ENCODE peak calls at places on chromosomes 16 and 17, in eight cellular contexts. One of them, this sample, is unnamed.

GRCh38 chr17:50428831-50429424 is 2.9 kb downstream of the ACSF2 start:
- DNase-seq in colonic mucosa: no peak
- DNase-seq in mesendoderm: no peak
- DNase-seq in IMR-90: no peak
- DNase-seq in breast epithelium: peak; percentile 92
- DNase-seq in esophagus muscularis mucosa: no peak
- DNase-seq in AG04450: no peak
- DNase-seq in heart right ventricle: no peak
- DNase-seq in this sample: no peak

GRCh38 chr17:73203788-73204479 is 11.1 kb downstream of the COG1 start:
- DNase-seq in IMR-90: no peak
- DNase-seq in breast epithelium: peak; percentile 2
- DNase-seq in esophagus muscularis mucosa: no peak
- DNase-seq in AG04450: no peak
- DNase-seq in mesendoderm: no peak
- DNase-seq in heart right ventricle: no peak
- DNase-seq in colonic mucosa: no peak
- DNase-seq in this sample: no peak

GRCh38 chr16:2194852-2195315 is 1.5 kb downstream of the CASKIN1 start:
- DNase-seq in breast epithelium: peak; percentile 56
- DNase-seq in colonic mucosa: peak; percentile 59
- DNase-seq in AG04450: no peak
- DNase-seq in mesendoderm: peak; percentile 87
- DNase-seq in IMR-90: peak; percentile 39
- DNase-seq in heart right ventricle: no peak
- DNase-seq in esophagus muscularis mucosa: no peak
- DNase-seq in this sample: no peak

GRCh38 chr17:37116802-37117201 is 168.0 kb downstream of the AATF start:
- DNase-seq in colonic mucosa: no peak
- DNase-seq in AG04450: no peak
- DNase-seq in heart right ventricle: no peak
- DNase-seq in breast epithelium: no peak
- DNase-seq in IMR-90: no peak
- DNase-seq in esophagus muscularis mucosa: no peak
- DNase-seq in mesendoderm: no peak
- DNase-seq in this sample: no peak

GRCh38 chr17:65902831-65903549 is 288.9 kb downstream of the CEP112 start:
- DNase-seq in IMR-90: no peak
- DNase-seq in mesendoderm: peak; percentile 5
- DNase-seq in AG04450: no peak
- DNase-seq in esophagus muscularis mucosa: no peak
- DNase-seq in breast epithelium: no peak
- DNase-seq in colonic mucosa: no peak
- DNase-seq in heart right ventricle: no peak
- DNase-seq in this sample: no peak

GRCh38 chr16:1152123-1152638 is 725 bp upstream of the CACNA1H start:
- DNase-seq in mesendoderm: peak; percentile 31
- DNase-seq in AG04450: no peak
- DNase-seq in IMR-90: no peak
- DNase-seq in colonic mucosa: no peak
- DNase-seq in esophagus muscularis mucosa: no peak
- DNase-seq in heart right ventricle: no peak
- DNase-seq in breast epithelium: no peak
- DNase-seq in this sample: no peak

GRCh38 chr17:48024149-48025039 is 13.2 kb downstream of the COPZ2 start:
- DNase-seq in breast epithelium: peak; percentile 46
- DNase-seq in heart right ventricle: peak; percentile 42
- DNase-seq in IMR-90: no peak
- DNase-seq in colonic mucosa: peak; percentile 84
- DNase-seq in mesendoderm: peak; percentile 76
- DNase-seq in esophagus muscularis mucosa: no peak
- DNase-seq in AG04450: no peak
- DNase-seq in this sample: no peak

GRCh38 chr16:17227278-17227677 is 243.5 kb downstream of the XYLT1 start:
- DNase-seq in esophagus muscularis mucosa: no peak
- DNase-seq in AG04450: no peak
- DNase-seq in IMR-90: no peak
- DNase-seq in colonic mucosa: no peak
- DNase-seq in heart right ventricle: no peak
- DNase-seq in mesendoderm: peak; percentile 78
- DNase-seq in breast epithelium: no peak
- DNase-seq in this sample: no peak

GRCh38 chr16:51773491-51773890 is 622.4 kb upstream of the SALL1 start:
- DNase-seq in esophagus muscularis mucosa: peak; percentile 72
- DNase-seq in breast epithelium: no peak
- DNase-seq in IMR-90: no peak
- DNase-seq in heart right ventricle: no peak
- DNase-seq in mesendoderm: peak; percentile 23
- DNase-seq in AG04450: no peak
- DNase-seq in colonic mucosa: no peak
- DNase-seq in this sample: no peak

GRCh38 chr17:60817187-60817586 is 139.5 kb downstream of the BCAS3 start:
- DNase-seq in mesendoderm: no peak
- DNase-seq in heart right ventricle: no peak
- DNase-seq in AG04450: peak; percentile 61
- DNase-seq in breast epithelium: no peak
- DNase-seq in colonic mucosa: no peak
- DNase-seq in esophagus muscularis mucosa: no peak
- DNase-seq in IMR-90: peak; percentile 94
- DNase-seq in this sample: no peak

GRCh38 chr17:7138800-7139381 is 24.3 kb upstream of the ASGR2 start:
- DNase-seq in breast epithelium: no peak
- DNase-seq in AG04450: no peak
- DNase-seq in IMR-90: no peak
- DNase-seq in esophagus muscularis mucosa: no peak
- DNase-seq in heart right ventricle: no peak
- DNase-seq in mesendoderm: no peak
- DNase-seq in colonic mucosa: no peak
- DNase-seq in this sample: no peak

GRCh38 chr16:26701243-26701886 is 365.4 kb upstream of the C16orf82 start:
- DNase-seq in IMR-90: no peak
- DNase-seq in mesendoderm: no peak
- DNase-seq in AG04450: no peak
- DNase-seq in heart right ventricle: no peak
- DNase-seq in colonic mucosa: no peak
- DNase-seq in esophagus muscularis mucosa: no peak
- DNase-seq in breast epithelium: no peak
- DNase-seq in this sample: no peak

GRCh38 chr17:57889892-57890856 is 40.3 kb upstream of the MRPS23 start:
- DNase-seq in esophagus muscularis mucosa: no peak
- DNase-seq in AG04450: no peak
- DNase-seq in colonic mucosa: peak; percentile 65
- DNase-seq in breast epithelium: peak; percentile 92
- DNase-seq in mesendoderm: no peak
- DNase-seq in heart right ventricle: peak; percentile 91
- DNase-seq in IMR-90: peak; percentile 86
- DNase-seq in this sample: no peak

GRCh38 chr16:85461814-85462404 is 151.2 kb upstream of the GSE1 start:
- DNase-seq in mesendoderm: peak; percentile 91
- DNase-seq in heart right ventricle: peak; percentile 33
- DNase-seq in colonic mucosa: peak; percentile 34
- DNase-seq in AG04450: peak; percentile 10
- DNase-seq in IMR-90: peak; percentile 50
- DNase-seq in breast epithelium: no peak
- DNase-seq in esophagus muscularis mucosa: no peak
- DNase-seq in this sample: no peak
- H3K27me3 ChIP-seq in mesendoderm: peaks cover 2% of the 10 kb centered on the region
- H3K27me3 ChIP-seq in heart right ventricle: peaks cover 7% of the 10 kb centered on the region
- H3K27me3 ChIP-seq in colonic mucosa: peaks cover 27% of the 10 kb centered on the region
- H3K27me3 ChIP-seq in AG04450: no peaks in the 10 kb centered on the region
- H3K27me3 ChIP-seq in IMR-90: no peaks in the 10 kb centered on the region
- H3K27me3 ChIP-seq in breast epithelium: no peaks in the 10 kb centered on the region
- H3K27me3 ChIP-seq in esophagus muscularis mucosa: no peaks in the 10 kb centered on the region
- H3K27me3 ChIP-seq in this sample: no peaks in the 10 kb centered on the region

GRCh38 chr17:18967806-18968744 is 16.1 kb downstream of the SLC5A10 start:
- DNase-seq in heart right ventricle: no peak
- DNase-seq in esophagus muscularis mucosa: no peak
- DNase-seq in AG04450: no peak
- DNase-seq in colonic mucosa: peak; percentile 62
- DNase-seq in IMR-90: no peak
- DNase-seq in mesendoderm: peak; percentile 65
- DNase-seq in breast epithelium: peak; percentile 32
- DNase-seq in this sample: no peak
- H3K27ac ChIP-seq in heart right ventricle: no peak overlapping the region
- H3K27ac ChIP-seq in esophagus muscularis mucosa: no peak overlapping the region
- H3K27ac ChIP-seq in AG04450: no peak overlapping the region
- H3K27ac ChIP-seq in colonic mucosa: no peak overlapping the region
- H3K27ac ChIP-seq in IMR-90: no peak overlapping the region
- H3K27ac ChIP-seq in mesendoderm: no peak overlapping the region
- H3K27ac ChIP-seq in breast epithelium: peak overlapping the region; percentile 40
- H3K27ac ChIP-seq in this sample: no peak overlapping the region

GRCh38 chr17:4950757-4951204 is at the start of gene ENO3:
- DNase-seq in breast epithelium: no peak
- DNase-seq in mesendoderm: peak; percentile 35
- DNase-seq in heart right ventricle: peak; percentile 64
- DNase-seq in IMR-90: no peak
- DNase-seq in AG04450: no peak
- DNase-seq in colonic mucosa: peak; percentile 48
- DNase-seq in esophagus muscularis mucosa: no peak
- DNase-seq in this sample: no peak
- H3K4me3 ChIP-seq in breast epithelium: peak within 1 kb of the TSS; percentile 100
- H3K4me3 ChIP-seq in mesendoderm: peak within 1 kb of the TSS; percentile 72
- H3K4me3 ChIP-seq in heart right ventricle: no peak within 1 kb of the TSS
- H3K4me3 ChIP-seq in IMR-90: peak within 1 kb of the TSS; percentile 30
- H3K4me3 ChIP-seq in AG04450: peak within 1 kb of the TSS; percentile 48
- H3K4me3 ChIP-seq in colonic mucosa: peak within 1 kb of the TSS; percentile 89
- H3K4me3 ChIP-seq in esophagus muscularis mucosa: peak within 1 kb of the TSS; percentile 100
- H3K4me3 ChIP-seq in this sample: peak within 1 kb of the TSS; percentile 91

GRCh38 chr17:42110301-42111264 is 1.9 kb downstream of the DHX58 start:
- DNase-seq in esophagus muscularis mucosa: no peak
- DNase-seq in colonic mucosa: no peak
- DNase-seq in IMR-90: no peak
- DNase-seq in breast epithelium: no peak
- DNase-seq in heart right ventricle: no peak
- DNase-seq in mesendoderm: no peak
- DNase-seq in AG04450: no peak
- DNase-seq in this sample: no peak

GRCh38 chr17:42106009-42106408 is 6.5 kb downstream of the DHX58 start:
- DNase-seq in breast epithelium: no peak
- DNase-seq in esophagus muscularis mucosa: no peak
- DNase-seq in IMR-90: no peak
- DNase-seq in heart right ventricle: no peak
- DNase-seq in colonic mucosa: no peak
- DNase-seq in mesendoderm: no peak
- DNase-seq in AG04450: no peak
- DNase-seq in this sample: no peak

GRCh38 chr17:42109086-42109485 is 3.4 kb downstream of the DHX58 start:
- DNase-seq in mesendoderm: no peak
- DNase-seq in breast epithelium: no peak
- DNase-seq in AG04450: no peak
- DNase-seq in IMR-90: no peak
- DNase-seq in esophagus muscularis mucosa: no peak
- DNase-seq in heart right ventricle: no peak
- DNase-seq in colonic mucosa: no peak
- DNase-seq in this sample: no peak

GRCh38 chr17:42107124-42107523 is 5.4 kb downstream of the DHX58 start:
- DNase-seq in colonic mucosa: no peak
- DNase-seq in mesendoderm: no peak
- DNase-seq in breast epithelium: no peak
- DNase-seq in IMR-90: no peak
- DNase-seq in AG04450: no peak
- DNase-seq in heart right ventricle: no peak
- DNase-seq in esophagus muscularis mucosa: no peak
- DNase-seq in this sample: no peak

GRCh38 chr17:42107597-42108576 is 4.6 kb downstream of the DHX58 start:
- DNase-seq in AG04450: no peak
- DNase-seq in IMR-90: peak; percentile 32
- DNase-seq in heart right ventricle: peak; percentile 79
- DNase-seq in mesendoderm: peak; percentile 96
- DNase-seq in breast epithelium: no peak
- DNase-seq in colonic mucosa: peak; percentile 94
- DNase-seq in esophagus muscularis mucosa: no peak
- DNase-seq in this sample: peak; percentile 77
- H3K27me3 ChIP-seq in AG04450: peaks cover 7% of the 10 kb centered on the region
- H3K27me3 ChIP-seq in IMR-90: peaks cover 7% of the 10 kb centered on the region
- H3K27me3 ChIP-seq in heart right ventricle: no peaks in the 10 kb centered on the region
- H3K27me3 ChIP-seq in mesendoderm: no peaks in the 10 kb centered on the region
- H3K27me3 ChIP-seq in breast epithelium: no peaks in the 10 kb centered on the region
- H3K27me3 ChIP-seq in colonic mucosa: no peaks in the 10 kb centered on the region
- H3K27me3 ChIP-seq in esophagus muscularis mucosa: no peaks in the 10 kb centered on the region
- H3K27me3 ChIP-seq in this sample: no peaks in the 10 kb centered on the region

GRCh38 chr16:56401482-56401881 is 23.9 kb downstream of the AMFR start:
- DNase-seq in AG04450: no peak
- DNase-seq in colonic mucosa: no peak
- DNase-seq in breast epithelium: no peak
- DNase-seq in esophagus muscularis mucosa: peak; percentile 57
- DNase-seq in IMR-90: no peak
- DNase-seq in mesendoderm: peak; percentile 45
- DNase-seq in heart right ventricle: no peak
- DNase-seq in this sample: no peak

GRCh38 chr16:56399492-56399891 is 25.9 kb downstream of the AMFR start:
- DNase-seq in colonic mucosa: no peak
- DNase-seq in AG04450: no peak
- DNase-seq in mesendoderm: no peak
- DNase-seq in breast epithelium: no peak
- DNase-seq in esophagus muscularis mucosa: no peak
- DNase-seq in heart right ventricle: no peak
- DNase-seq in IMR-90: no peak
- DNase-seq in this sample: no peak

GRCh38 chr16:56400458-56400857 is 24.9 kb downstream of the AMFR start:
- DNase-seq in heart right ventricle: no peak
- DNase-seq in AG04450: no peak
- DNase-seq in esophagus muscularis mucosa: peak; percentile 26
- DNase-seq in IMR-90: no peak
- DNase-seq in mesendoderm: no peak
- DNase-seq in colonic mucosa: no peak
- DNase-seq in breast epithelium: no peak
- DNase-seq in this sample: no peak

GRCh38 chr16:56399047-56399446 is 26.3 kb downstream of the AMFR start:
- DNase-seq in esophagus muscularis mucosa: no peak
- DNase-seq in IMR-90: no peak
- DNase-seq in colonic mucosa: no peak
- DNase-seq in AG04450: no peak
- DNase-seq in mesendoderm: no peak
- DNase-seq in breast epithelium: no peak
- DNase-seq in heart right ventricle: no peak
- DNase-seq in this sample: no peak
- H3K27ac ChIP-seq in esophagus muscularis mucosa: no peak overlapping the region
- H3K27ac ChIP-seq in IMR-90: no peak overlapping the region
- H3K27ac ChIP-seq in colonic mucosa: no peak overlapping the region
- H3K27ac ChIP-seq in AG04450: no peak overlapping the region
- H3K27ac ChIP-seq in mesendoderm: no peak overlapping the region
- H3K27ac ChIP-seq in breast epithelium: no peak overlapping the region
- H3K27ac ChIP-seq in heart right ventricle: no peak overlapping the region
- H3K27ac ChIP-seq in this sample: no peak overlapping the region

DNA sequence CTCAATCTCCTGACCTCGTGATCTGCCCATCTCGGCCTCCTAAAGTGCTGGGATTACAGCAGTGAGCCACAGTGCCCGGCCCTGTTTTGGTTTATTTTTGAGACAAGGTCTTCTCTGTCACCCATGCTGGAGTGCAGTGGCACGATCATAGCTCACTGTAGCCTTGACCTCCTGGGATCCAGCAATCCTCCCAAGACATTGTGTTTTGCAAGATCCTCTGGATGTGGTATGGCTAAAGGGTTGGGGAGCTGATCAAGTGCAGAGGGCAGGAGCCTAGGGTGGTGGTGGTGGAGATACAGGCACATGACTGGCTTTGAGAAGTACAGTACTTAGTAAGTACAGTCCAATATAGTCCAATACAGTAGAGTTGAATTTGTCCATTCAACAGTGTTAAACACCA is 16.6 kb upstream of the TNS4 start:
- DNase-seq in IMR-90: no peak
- DNase-seq in colonic mucosa: no peak
- DNase-seq in AG04450: no peak
- DNase-seq in esophagus muscularis mucosa: no peak
- DNase-seq in breast epithelium: no peak
- DNase-seq in heart right ventricle: no peak
- DNase-seq in mesendoderm: no peak
- DNase-seq in this sample: no peak
- H3K4me3 ChIP-seq in IMR-90: no peak overlapping the region
- H3K4me3 ChIP-seq in colonic mucosa: no peak overlapping the region
- H3K4me3 ChIP-seq in AG04450: no peak overlapping the region
- H3K4me3 ChIP-seq in esophagus muscularis mucosa: no peak overlapping the region
- H3K4me3 ChIP-seq in breast epithelium: no peak overlapping the region
- H3K4me3 ChIP-seq in heart right ventricle: no peak overlapping the region
- H3K4me3 ChIP-seq in mesendoderm: no peak overlapping the region
- H3K4me3 ChIP-seq in this sample: no peak overlapping the region